ENCODE peak calls at places on chromosomes 7 and 10, in four cellular contexts. A, J, D and I are unnamed samples.

GRCh38 chr10:91536790-91537189 is 96.1 kb downstream of the PPP1R3C start:
- DNase-seq in A (no peak), J (no peak), D (no peak), I (no peak)

GRCh38 chr7:115932874-115933273 is 97.7 kb downstream of the TFEC start:
- DNase-seq in A (no peak), J (no peak), D (no peak), I (no peak)

GRCh38 chr10:6595499-6595898 is 15.4 kb upstream of the PRKCQ start:
- DNase-seq in A (no peak), J (peak), D (no peak), I (no peak)

GRCh38 chr10:61140765-61141392 is 196.9 kb upstream of the RHOBTB1 start:
- DNase-seq in A (peak), J (no peak), D (no peak), I (no peak)

GRCh38 chr7:21367081-21367480 is 60.8 kb upstream of the SP4 start:
- DNase-seq in A (peak), J (no peak), D (no peak), I (no peak)

GRCh38 chr10:88932539-88933256 is 19.9 kb downstream of the ACTA2 start:
- DNase-seq in A (peak), J (peak), D (peak), I (no peak)

GRCh38 chr10:13206546-13207443 is 27.4 kb downstream of the UCMA start:
- DNase-seq in A (no peak), J (no peak), D (no peak), I (no peak)

GRCh38 chr10:98041352-98042043 is 11.1 kb upstream of the CRTAC1 start:
- DNase-seq in A (peak), J (peak), D (peak), I (no peak)

GRCh38 chr10:16999665-17000451 is 129.8 kb downstream of the CUBN start:
- DNase-seq in A (no peak), J (no peak), D (no peak), I (no peak)

GRCh38 chr10:124217906-124218769 is 124.7 kb upstream of the CHST15 start:
- DNase-seq in A (no peak), J (no peak), D (no peak), I (no peak)

GRCh38 chr10:96930469-96930868 is 98.4 kb downstream of the LCOR start:
- DNase-seq in A (no peak), J (no peak), D (no peak), I (no peak)

GRCh38 chr7:30231271-30231670 is 53.1 kb upstream of the ZNRF2 start:
- DNase-seq in A (no peak), J (no peak), D (peak), I (no peak)

GRCh38 chr7:12889391-12889790 is 202.0 kb downstream of the ARL4A start:
- DNase-seq in A (no peak), J (no peak), D (no peak), I (no peak)

GRCh38 chr7:130939285-130940095 is 205.5 kb upstream of the KLF14 start:
- DNase-seq in A (no peak), J (no peak), D (no peak), I (no peak)

GRCh38 chr10:97261188-97261587 is 31.2 kb downstream of the ARHGAP19 start:
- DNase-seq in A (no peak), J (no peak), D (no peak), I (no peak)

GRCh38 chr7:88169717-88170320 is 50.0 kb downstream of the SRI start:
- DNase-seq in A (peak), J (peak), D (no peak), I (no peak)

GRCh38 chr7:57198801-57199200 is 66.6 kb upstream of the ZNF479 start:
- DNase-seq in A (no peak), J (no peak), D (no peak), I (no peak)

GRCh38 chr10:111116762-111117445 is 40.1 kb downstream of the ADRA2A start:
- DNase-seq in A (no peak), J (no peak), D (no peak), I (no peak)

GRCh38 chr7:150553163-150553562 is 14.0 kb upstream of the GIMAP4 start:
- DNase-seq in A (no peak), J (no peak), D (no peak), I (no peak)

GRCh38 chr10:44950326-44951225 is 9.0 kb upstream of the RASSF4 start:
- DNase-seq in A (no peak), J (no peak), D (no peak), I (no peak)

GRCh38 chr7:20276705-20277472 is 53.8 kb upstream of the ITGB8 start:
- DNase-seq in A (no peak), J (peak), D (no peak), I (no peak)

GRCh38 chr7:156162451-156162850 is 350.2 kb upstream of the SHH start:
- DNase-seq in A (no peak), J (no peak), D (no peak), I (no peak)

GRCh38 chr7:75922966-75923603 is 8.1 kb downstream of the POR start:
- DNase-seq in A (peak), J (no peak), D (no peak), I (no peak)

GRCh38 chr7:124996778-124997177 is 67.2 kb upstream of the POT1 start:
- DNase-seq in A (peak), J (no peak), D (no peak), I (no peak)

GRCh38 chr10:6418167-6418566 is 161.9 kb downstream of the PRKCQ start:
- DNase-seq in A (no peak), J (no peak), D (no peak), I (no peak)

GRCh38 chr7:16801111-16801542 is 3.7 kb downstream of the AGR2 start:
- DNase-seq in A (peak), J (no peak), D (no peak), I (peak)